ENCODE peak calls at places on chromosomes 6 and 20, in ten cellular contexts. One of them, this sample, is unnamed.

GRCh38 chr6:95325858-95326257 is 251.5 kb upstream of the MANEA start:
- DNase-seq in Peyer's patch: no peak
- DNase-seq in CD4-positive, CD25-positive, alpha-beta regulatory T cell: no peak
- DNase-seq in aorta: no peak
- DNase-seq in PC-9: no peak
- DNase-seq in ascending aorta: no peak
- DNase-seq in CD4-positive, alpha-beta T cell: no peak
- DNase-seq in naive thymus-derived CD4-positive, alpha-beta T cell: no peak
- DNase-seq in GM12878: no peak
- DNase-seq in PC-3: peak; percentile 54
- DNase-seq in this sample: no peak

GRCh38 chr6:6885521-6886088 is 222.2 kb upstream of the RREB1 start:
- DNase-seq in CD4-positive, CD25-positive, alpha-beta regulatory T cell: peak; percentile 20
- DNase-seq in Peyer's patch: peak; percentile 61
- DNase-seq in naive thymus-derived CD4-positive, alpha-beta T cell: no peak
- DNase-seq in CD4-positive, alpha-beta T cell: no peak
- DNase-seq in GM12878: no peak
- DNase-seq in PC-3: no peak
- DNase-seq in aorta: peak; percentile 86
- DNase-seq in PC-9: no peak
- DNase-seq in ascending aorta: peak; percentile 73
- DNase-seq in this sample: no peak

GRCh38 chr6:56480246-56480645 is 162.4 kb downstream of the DST start:
- DNase-seq in GM12878: no peak
- DNase-seq in PC-9: no peak
- DNase-seq in CD4-positive, CD25-positive, alpha-beta regulatory T cell: no peak
- DNase-seq in naive thymus-derived CD4-positive, alpha-beta T cell: no peak
- DNase-seq in ascending aorta: no peak
- DNase-seq in aorta: no peak
- DNase-seq in CD4-positive, alpha-beta T cell: no peak
- DNase-seq in PC-3: peak; percentile 34
- DNase-seq in Peyer's patch: no peak
- DNase-seq in this sample: no peak

GRCh38 chr6:150001295-150001990 is 23.9 kb downstream of the RAET1L start:
- DNase-seq in GM12878: peak; percentile 67
- DNase-seq in ascending aorta: no peak
- DNase-seq in PC-3: no peak
- DNase-seq in naive thymus-derived CD4-positive, alpha-beta T cell: no peak
- DNase-seq in aorta: no peak
- DNase-seq in Peyer's patch: no peak
- DNase-seq in CD4-positive, alpha-beta T cell: no peak
- DNase-seq in PC-9: no peak
- DNase-seq in CD4-positive, CD25-positive, alpha-beta regulatory T cell: no peak
- DNase-seq in this sample: no peak

GRCh38 chr6:3710403-3710802 is 41.1 kb downstream of the PXDC1 start:
- DNase-seq in aorta: no peak
- DNase-seq in GM12878: no peak
- DNase-seq in naive thymus-derived CD4-positive, alpha-beta T cell: no peak
- DNase-seq in PC-3: no peak
- DNase-seq in CD4-positive, alpha-beta T cell: no peak
- DNase-seq in PC-9: no peak
- DNase-seq in CD4-positive, CD25-positive, alpha-beta regulatory T cell: no peak
- DNase-seq in ascending aorta: no peak
- DNase-seq in Peyer's patch: no peak
- DNase-seq in this sample: no peak

GRCh38 chr6:7451321-7451720 is 61.7 kb downstream of the RIOK1 start:
- DNase-seq in Peyer's patch: no peak
- DNase-seq in CD4-positive, CD25-positive, alpha-beta regulatory T cell: no peak
- DNase-seq in PC-3: no peak
- DNase-seq in CD4-positive, alpha-beta T cell: no peak
- DNase-seq in PC-9: no peak
- DNase-seq in ascending aorta: no peak
- DNase-seq in aorta: no peak
- DNase-seq in GM12878: no peak
- DNase-seq in naive thymus-derived CD4-positive, alpha-beta T cell: no peak
- DNase-seq in this sample: no peak

GRCh38 chr6:144364208-144364718 is 79.1 kb downstream of the UTRN start:
- DNase-seq in Peyer's patch: no peak
- DNase-seq in PC-3: no peak
- DNase-seq in PC-9: no peak
- DNase-seq in ascending aorta: no peak
- DNase-seq in naive thymus-derived CD4-positive, alpha-beta T cell: no peak
- DNase-seq in CD4-positive, CD25-positive, alpha-beta regulatory T cell: no peak
- DNase-seq in CD4-positive, alpha-beta T cell: no peak
- DNase-seq in GM12878: no peak
- DNase-seq in aorta: no peak
- DNase-seq in this sample: no peak

GRCh38 chr6:42359021-42359420 is 92.7 kb downstream of the TRERF1 start:
- DNase-seq in PC-3: peak; percentile 23
- DNase-seq in naive thymus-derived CD4-positive, alpha-beta T cell: no peak
- DNase-seq in CD4-positive, CD25-positive, alpha-beta regulatory T cell: no peak
- DNase-seq in aorta: no peak
- DNase-seq in CD4-positive, alpha-beta T cell: no peak
- DNase-seq in PC-9: no peak
- DNase-seq in ascending aorta: no peak
- DNase-seq in GM12878: no peak
- DNase-seq in Peyer's patch: no peak
- DNase-seq in this sample: no peak

GRCh38 chr20:23013429-23013828 is 21.7 kb upstream of the SSTR4 start:
- DNase-seq in Peyer's patch: no peak
- DNase-seq in ascending aorta: no peak
- DNase-seq in CD4-positive, CD25-positive, alpha-beta regulatory T cell: no peak
- DNase-seq in PC-3: peak; percentile 91
- DNase-seq in naive thymus-derived CD4-positive, alpha-beta T cell: no peak
- DNase-seq in GM12878: no peak
- DNase-seq in CD4-positive, alpha-beta T cell: no peak
- DNase-seq in aorta: no peak
- DNase-seq in PC-9: no peak
- DNase-seq in this sample: no peak

GRCh38 chr20:41958391-41958790 is 340.2 kb upstream of the CHD6 start:
- DNase-seq in naive thymus-derived CD4-positive, alpha-beta T cell: no peak
- DNase-seq in ascending aorta: no peak
- DNase-seq in PC-9: no peak
- DNase-seq in CD4-positive, alpha-beta T cell: no peak
- DNase-seq in aorta: no peak
- DNase-seq in PC-3: no peak
- DNase-seq in GM12878: no peak
- DNase-seq in CD4-positive, CD25-positive, alpha-beta regulatory T cell: no peak
- DNase-seq in Peyer's patch: no peak
- DNase-seq in this sample: no peak
- H3K9me3 ChIP-seq in naive thymus-derived CD4-positive, alpha-beta T cell: no peaks in the 10 kb centered on the region
- H3K9me3 ChIP-seq in ascending aorta: no peaks in the 10 kb centered on the region
- H3K9me3 ChIP-seq in PC-9: no peaks in the 10 kb centered on the region
- H3K9me3 ChIP-seq in CD4-positive, alpha-beta T cell: no peaks in the 10 kb centered on the region
- H3K9me3 ChIP-seq in aorta: peaks cover 1% of the 10 kb centered on the region
- H3K9me3 ChIP-seq in PC-3: peaks cover 3% of the 10 kb centered on the region
- H3K9me3 ChIP-seq in GM12878: no peaks in the 10 kb centered on the region
- H3K9me3 ChIP-seq in CD4-positive, CD25-positive, alpha-beta regulatory T cell: no peaks in the 10 kb centered on the region
- H3K9me3 ChIP-seq in Peyer's patch: no peaks in the 10 kb centered on the region
- H3K9me3 ChIP-seq in this sample: no peaks in the 10 kb centered on the region

DNA sequence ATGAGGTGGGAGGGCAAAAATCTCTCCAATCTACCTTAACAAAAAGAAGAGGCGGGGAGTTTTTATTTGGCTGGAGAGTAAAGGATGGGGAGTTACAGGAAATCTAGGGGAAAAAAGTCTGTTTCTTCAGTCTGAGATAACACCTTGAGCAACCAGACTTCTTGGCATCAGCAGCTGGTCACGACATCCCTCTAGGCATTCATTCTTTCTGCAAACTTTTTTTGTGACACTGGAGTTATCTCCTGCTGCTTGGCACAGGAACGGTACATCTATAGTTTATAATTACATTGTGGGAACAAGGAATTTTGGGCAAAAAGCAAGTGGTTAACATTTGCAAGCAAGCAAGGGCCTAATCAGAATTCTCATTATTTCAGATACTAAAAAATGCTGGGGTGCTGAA is 50.6 kb upstream of the IFNGR1 start:
- DNase-seq in PC-3: no peak
- DNase-seq in Peyer's patch: no peak
- DNase-seq in CD4-positive, CD25-positive, alpha-beta regulatory T cell: no peak
- DNase-seq in PC-9: no peak
- DNase-seq in CD4-positive, alpha-beta T cell: no peak
- DNase-seq in naive thymus-derived CD4-positive, alpha-beta T cell: no peak
- DNase-seq in ascending aorta: no peak
- DNase-seq in aorta: no peak
- DNase-seq in GM12878: no peak
- DNase-seq in this sample: no peak
- H3K9me3 ChIP-seq in PC-3: no peaks in the 10 kb centered on the region
- H3K9me3 ChIP-seq in Peyer's patch: no peaks in the 10 kb centered on the region
- H3K9me3 ChIP-seq in CD4-positive, CD25-positive, alpha-beta regulatory T cell: no peaks in the 10 kb centered on the region
- H3K9me3 ChIP-seq in PC-9: no peaks in the 10 kb centered on the region
- H3K9me3 ChIP-seq in CD4-positive, alpha-beta T cell: no peaks in the 10 kb centered on the region
- H3K9me3 ChIP-seq in naive thymus-derived CD4-positive, alpha-beta T cell: no peaks in the 10 kb centered on the region
- H3K9me3 ChIP-seq in ascending aorta: no peaks in the 10 kb centered on the region
- H3K9me3 ChIP-seq in aorta: peaks cover 2% of the 10 kb centered on the region
- H3K9me3 ChIP-seq in GM12878: no peaks in the 10 kb centered on the region
- H3K9me3 ChIP-seq in this sample: no peaks in the 10 kb centered on the region

GRCh38 chr6:122495612-122496011 is 24.0 kb upstream of the SERINC1 start:
- DNase-seq in Peyer's patch: no peak
- DNase-seq in PC-3: no peak
- DNase-seq in CD4-positive, CD25-positive, alpha-beta regulatory T cell: peak; percentile 30
- DNase-seq in aorta: no peak
- DNase-seq in GM12878: no peak
- DNase-seq in PC-9: no peak
- DNase-seq in CD4-positive, alpha-beta T cell: no peak
- DNase-seq in ascending aorta: no peak
- DNase-seq in naive thymus-derived CD4-positive, alpha-beta T cell: no peak
- DNase-seq in this sample: no peak

GRCh38 chr6:122491915-122492537 is 20.4 kb upstream of the SERINC1 start:
- DNase-seq in Peyer's patch: peak; percentile 86
- DNase-seq in PC-3: peak; percentile 80
- DNase-seq in PC-9: peak; percentile 62
- DNase-seq in naive thymus-derived CD4-positive, alpha-beta T cell: peak; percentile 61
- DNase-seq in ascending aorta: peak; percentile 82
- DNase-seq in aorta: peak; percentile 78
- DNase-seq in CD4-positive, alpha-beta T cell: peak; percentile 54
- DNase-seq in CD4-positive, CD25-positive, alpha-beta regulatory T cell: peak; percentile 76
- DNase-seq in GM12878: no peak
- DNase-seq in this sample: peak; percentile 33

GRCh38 chr6:122494665-122495272 is 23.2 kb upstream of the SERINC1 start:
- DNase-seq in PC-9: peak; percentile 40
- DNase-seq in naive thymus-derived CD4-positive, alpha-beta T cell: no peak
- DNase-seq in CD4-positive, CD25-positive, alpha-beta regulatory T cell: no peak
- DNase-seq in Peyer's patch: no peak
- DNase-seq in ascending aorta: no peak
- DNase-seq in aorta: no peak
- DNase-seq in GM12878: no peak
- DNase-seq in CD4-positive, alpha-beta T cell: no peak
- DNase-seq in PC-3: peak; percentile 72
- DNase-seq in this sample: no peak
- H3K9me3 ChIP-seq in PC-9: peaks cover 4% of the 10 kb centered on the region
- H3K9me3 ChIP-seq in naive thymus-derived CD4-positive, alpha-beta T cell: peaks cover 22% of the 10 kb centered on the region
- H3K9me3 ChIP-seq in CD4-positive, CD25-positive, alpha-beta regulatory T cell: peaks cover 9% of the 10 kb centered on the region
- H3K9me3 ChIP-seq in Peyer's patch: no peaks in the 10 kb centered on the region
- H3K9me3 ChIP-seq in ascending aorta: peaks cover 4% of the 10 kb centered on the region
- H3K9me3 ChIP-seq in aorta: peaks cover 3% of the 10 kb centered on the region
- H3K9me3 ChIP-seq in GM12878: peaks cover 1% of the 10 kb centered on the region
- H3K9me3 ChIP-seq in CD4-positive, alpha-beta T cell: peaks cover 22% of the 10 kb centered on the region
- H3K9me3 ChIP-seq in PC-3: no peaks in the 10 kb centered on the region
- H3K9me3 ChIP-seq in this sample: peaks cover 3% of the 10 kb centered on the region

DNA sequence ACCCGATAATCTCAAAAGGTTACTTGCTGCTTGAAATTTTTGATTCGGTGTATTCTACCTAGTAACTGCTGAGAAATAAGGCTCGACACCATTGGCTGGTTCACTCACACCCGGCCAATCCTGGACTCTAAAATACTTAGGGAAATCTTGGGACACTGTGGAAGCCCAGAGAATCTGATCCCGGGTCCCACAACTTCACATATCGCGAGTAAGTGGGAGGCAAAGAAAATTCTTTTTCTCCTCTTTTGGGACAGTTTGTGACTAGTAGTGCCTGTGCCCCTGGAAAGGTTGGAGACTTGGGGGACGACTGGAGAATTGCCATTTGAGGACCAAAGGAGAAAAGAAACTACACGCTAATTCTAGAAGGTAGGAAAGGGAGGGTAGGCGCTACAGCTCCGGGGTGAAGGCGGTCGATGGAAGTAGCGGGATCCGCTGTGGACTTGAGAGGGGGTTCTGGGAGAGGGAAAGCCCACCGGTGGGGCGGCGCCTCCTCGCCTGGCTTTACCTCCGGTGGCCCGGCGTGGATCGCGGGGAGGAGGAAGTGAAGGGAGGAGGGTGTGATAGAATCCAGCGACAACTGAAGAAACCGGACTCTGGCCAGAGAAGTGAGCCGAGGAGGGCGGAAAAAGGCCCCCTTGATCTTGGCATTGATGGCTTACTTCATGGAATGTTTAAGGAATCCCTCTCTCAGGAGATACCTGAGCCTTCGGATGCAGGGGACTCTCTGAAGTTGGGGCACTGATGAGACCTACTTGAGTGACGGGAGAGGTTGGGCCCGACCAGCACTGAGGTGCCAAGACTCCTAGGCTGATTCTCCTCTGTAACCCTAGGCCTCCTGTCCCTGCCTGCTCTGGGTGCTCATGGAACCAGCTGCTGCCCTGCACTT is 18.8 kb upstream of the BTN3A3 start:
- DNase-seq in aorta: peak; percentile 78
- DNase-seq in ascending aorta: peak; percentile 87
- DNase-seq in GM12878: peak; percentile 43
- DNase-seq in PC-9: peak; percentile 72
- DNase-seq in PC-3: peak; percentile 93
- DNase-seq in Peyer's patch: peak; percentile 84
- DNase-seq in CD4-positive, CD25-positive, alpha-beta regulatory T cell: peak; percentile 79
- DNase-seq in naive thymus-derived CD4-positive, alpha-beta T cell: peak; percentile 60
- DNase-seq in CD4-positive, alpha-beta T cell: no peak
- DNase-seq in this sample: peak; percentile 32
- H3K9me3 ChIP-seq in aorta: no peaks in the 10 kb centered on the region
- H3K9me3 ChIP-seq in ascending aorta: no peaks in the 10 kb centered on the region
- H3K9me3 ChIP-seq in GM12878: peaks cover 12% of the 10 kb centered on the region
- H3K9me3 ChIP-seq in PC-9: peaks cover 5% of the 10 kb centered on the region
- H3K9me3 ChIP-seq in PC-3: no peaks in the 10 kb centered on the region
- H3K9me3 ChIP-seq in Peyer's patch: no peaks in the 10 kb centered on the region
- H3K9me3 ChIP-seq in CD4-positive, CD25-positive, alpha-beta regulatory T cell: peaks cover 7% of the 10 kb centered on the region
- H3K9me3 ChIP-seq in naive thymus-derived CD4-positive, alpha-beta T cell: peaks cover 12% of the 10 kb centered on the region
- H3K9me3 ChIP-seq in CD4-positive, alpha-beta T cell: no peaks in the 10 kb centered on the region
- H3K9me3 ChIP-seq in this sample: peaks cover 2% of the 10 kb centered on the region

DNA sequence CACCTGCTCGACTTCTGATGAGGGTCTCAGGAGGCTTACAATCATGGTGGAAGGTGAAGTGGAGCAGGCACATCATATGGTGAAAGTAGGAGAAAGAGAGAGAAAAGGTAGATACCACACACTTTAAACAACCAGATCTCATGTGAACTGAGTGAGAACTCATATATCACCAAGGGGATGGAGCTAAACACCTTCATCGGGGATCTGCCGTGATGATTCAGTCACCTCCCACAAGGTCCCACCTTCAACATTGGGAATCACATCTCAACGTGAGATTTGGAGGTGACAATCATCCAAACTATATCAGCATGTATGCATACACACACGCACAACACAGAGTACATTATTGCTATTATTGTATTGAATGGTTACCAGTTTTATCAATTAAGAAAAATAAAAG is 453.3 kb upstream of the NRSN1 start:
- DNase-seq in naive thymus-derived CD4-positive, alpha-beta T cell: no peak
- DNase-seq in PC-3: no peak
- DNase-seq in aorta: no peak
- DNase-seq in CD4-positive, CD25-positive, alpha-beta regulatory T cell: no peak
- DNase-seq in GM12878: no peak
- DNase-seq in Peyer's patch: no peak
- DNase-seq in CD4-positive, alpha-beta T cell: no peak
- DNase-seq in ascending aorta: no peak
- DNase-seq in PC-9: no peak
- DNase-seq in this sample: no peak
- H3K9me3 ChIP-seq in naive thymus-derived CD4-positive, alpha-beta T cell: peaks cover 7% of the 10 kb centered on the region
- H3K9me3 ChIP-seq in PC-3: peaks cover 24% of the 10 kb centered on the region
- H3K9me3 ChIP-seq in aorta: peaks cover 3% of the 10 kb centered on the region
- H3K9me3 ChIP-seq in CD4-positive, CD25-positive, alpha-beta regulatory T cell: peaks cover 3% of the 10 kb centered on the region
- H3K9me3 ChIP-seq in GM12878: no peaks in the 10 kb centered on the region
- H3K9me3 ChIP-seq in Peyer's patch: peaks cover 10% of the 10 kb centered on the region
- H3K9me3 ChIP-seq in CD4-positive, alpha-beta T cell: peaks cover 36% of the 10 kb centered on the region
- H3K9me3 ChIP-seq in ascending aorta: peaks cover 11% of the 10 kb centered on the region
- H3K9me3 ChIP-seq in PC-9: no peaks in the 10 kb centered on the region
- H3K9me3 ChIP-seq in this sample: no peaks in the 10 kb centered on the region

This sample was measured in T-helper 17 cell.